ENCODE peak calls at places on chromosomes 1 and 21, in five cellular contexts. One of them, this sample, is unnamed.

GRCh38 chr1:85224734-85225623 is 24.2 kb upstream of the SYDE2 start:
- DNase-seq in T-helper 9 cell: no peak
- DNase-seq in iPS-NIHi11: peak; percentile 60
- DNase-seq in Caki2: no peak
- DNase-seq in ureter: peak; percentile 70
- DNase-seq in this sample: peak; percentile 96

GRCh38 chr1:226761322-226761721 is 22.2 kb upstream of the ITPKB start:
- DNase-seq in T-helper 9 cell: no peak
- DNase-seq in iPS-NIHi11: no peak
- DNase-seq in Caki2: no peak
- DNase-seq in ureter: no peak
- DNase-seq in this sample: no peak

GRCh38 chr1:155801149-155801548 is 55.9 kb downstream of the GON4L start:
- DNase-seq in T-helper 9 cell: no peak
- DNase-seq in iPS-NIHi11: no peak
- DNase-seq in Caki2: no peak
- DNase-seq in ureter: no peak
- DNase-seq in this sample: no peak

GRCh38 chr1:110617589-110617988 is 11.4 kb upstream of the KCNA2 start:
- DNase-seq in T-helper 9 cell: no peak
- DNase-seq in iPS-NIHi11: no peak
- DNase-seq in Caki2: no peak
- DNase-seq in ureter: no peak
- DNase-seq in this sample: peak; percentile 29

GRCh38 chr1:172141351-172142000 is 279.0 kb upstream of the C1orf105 start:
- DNase-seq in T-helper 9 cell: no peak
- DNase-seq in iPS-NIHi11: no peak
- DNase-seq in Caki2: no peak
- DNase-seq in ureter: no peak
- DNase-seq in this sample: no peak

GRCh38 chr1:226274138-226274537 is 34.8 kb downstream of the LIN9 start:
- DNase-seq in T-helper 9 cell: no peak
- DNase-seq in iPS-NIHi11: no peak
- DNase-seq in Caki2: no peak
- DNase-seq in ureter: no peak
- DNase-seq in this sample: no peak

GRCh38 chr1:119984771-119985170 is 84.7 kb downstream of the NOTCH2 start:
- DNase-seq in T-helper 9 cell: no peak
- DNase-seq in iPS-NIHi11: no peak
- DNase-seq in Caki2: no peak
- DNase-seq in ureter: no peak
- DNase-seq in this sample: no peak

GRCh38 chr1:9413877-9414213 is 121.2 kb downstream of the SPSB1 start:
- DNase-seq in T-helper 9 cell: no peak
- DNase-seq in iPS-NIHi11: no peak
- DNase-seq in Caki2: no peak
- DNase-seq in ureter: no peak
- DNase-seq in this sample: peak; percentile 62

GRCh38 chr1:55632058-55632457 is 416.9 kb upstream of the USP24 start:
- DNase-seq in T-helper 9 cell: no peak
- DNase-seq in iPS-NIHi11: no peak
- DNase-seq in Caki2: no peak
- DNase-seq in ureter: no peak
- DNase-seq in this sample: no peak

GRCh38 chr1:64033667-64034215 is 169.7 kb upstream of the UBE2U start:
- DNase-seq in T-helper 9 cell: no peak
- DNase-seq in iPS-NIHi11: no peak
- DNase-seq in Caki2: no peak
- DNase-seq in ureter: no peak
- DNase-seq in this sample: no peak

GRCh38 chr1:38190978-38191377 is 144.4 kb upstream of the POU3F1 start:
- DNase-seq in T-helper 9 cell: no peak
- DNase-seq in iPS-NIHi11: no peak
- DNase-seq in Caki2: no peak
- DNase-seq in ureter: no peak
- DNase-seq in this sample: no peak

GRCh38 chr1:224651188-224651587 is 35.1 kb downstream of the CNIH3 start:
- DNase-seq in T-helper 9 cell: no peak
- DNase-seq in iPS-NIHi11: no peak
- DNase-seq in Caki2: no peak
- DNase-seq in ureter: no peak
- DNase-seq in this sample: no peak

GRCh38 chr1:180217021-180217420 is 13.0 kb upstream of the LHX4 start:
- DNase-seq in T-helper 9 cell: no peak
- DNase-seq in iPS-NIHi11: no peak
- DNase-seq in Caki2: no peak
- DNase-seq in ureter: no peak
- DNase-seq in this sample: peak; percentile 27

GRCh38 chr1:205246426-205247119 is 18.8 kb downstream of the TMCC2 start:
- DNase-seq in T-helper 9 cell: no peak
- DNase-seq in iPS-NIHi11: no peak
- DNase-seq in Caki2: no peak
- DNase-seq in ureter: no peak
- DNase-seq in this sample: peak; percentile 50

GRCh38 chr1:228100822-228101613 is 2.1 kb downstream of the C1orf35 start:
- DNase-seq in T-helper 9 cell: no peak
- DNase-seq in iPS-NIHi11: no peak
- DNase-seq in Caki2: no peak
- DNase-seq in ureter: peak; percentile 42
- DNase-seq in this sample: no peak

GRCh38 chr1:49297783-49298182 is 521.1 kb upstream of the BEND5 start:
- DNase-seq in T-helper 9 cell: no peak
- DNase-seq in iPS-NIHi11: no peak
- DNase-seq in Caki2: no peak
- DNase-seq in ureter: no peak
- DNase-seq in this sample: peak; percentile 44

GRCh38 chr21:36602735-36603134 is 96.2 kb upstream of the SIM2 start:
- DNase-seq in T-helper 9 cell: no peak
- DNase-seq in iPS-NIHi11: no peak
- DNase-seq in Caki2: no peak
- DNase-seq in ureter: no peak
- DNase-seq in this sample: no peak

GRCh38 chr1:184890539-184890973 is 83.8 kb downstream of the NIBAN1 start:
- DNase-seq in T-helper 9 cell: peak; percentile 31
- DNase-seq in iPS-NIHi11: no peak
- DNase-seq in Caki2: peak; percentile 48
- DNase-seq in ureter: no peak
- DNase-seq in this sample: no peak

GRCh38 chr1:159917533-159917932 is 7.8 kb downstream of the TAGLN2 start:
- DNase-seq in T-helper 9 cell: no peak
- DNase-seq in iPS-NIHi11: no peak
- DNase-seq in Caki2: no peak
- DNase-seq in ureter: no peak
- DNase-seq in this sample: no peak

GRCh38 chr1:48761411-48761810 is 15.3 kb downstream of the BEND5 start:
- DNase-seq in T-helper 9 cell: no peak
- DNase-seq in iPS-NIHi11: no peak
- DNase-seq in Caki2: no peak
- DNase-seq in ureter: no peak
- DNase-seq in this sample: no peak

GRCh38 chr1:25700124-25700523 is 83.5 kb downstream of the MAN1C1 start:
- DNase-seq in T-helper 9 cell: no peak
- DNase-seq in iPS-NIHi11: no peak
- DNase-seq in Caki2: no peak
- DNase-seq in ureter: peak; percentile 73
- DNase-seq in this sample: no peak

GRCh38 chr1:209741198-209741597 is 14.7 kb upstream of the TRAF3IP3 start:
- DNase-seq in T-helper 9 cell: no peak
- DNase-seq in iPS-NIHi11: no peak
- DNase-seq in Caki2: no peak
- DNase-seq in ureter: no peak
- DNase-seq in this sample: no peak

GRCh38 chr1:153678519-153679336 is at the start of gene NPR1:
- DNase-seq in T-helper 9 cell: peak; percentile 16
- DNase-seq in iPS-NIHi11: peak; percentile 77
- DNase-seq in Caki2: no peak
- DNase-seq in ureter: peak; percentile 63
- DNase-seq in this sample: no peak

GRCh38 chr1:206503591-206504362 is 3.6 kb upstream of the RASSF5 start:
- DNase-seq in T-helper 9 cell: no peak
- DNase-seq in iPS-NIHi11: no peak
- DNase-seq in Caki2: peak; percentile 93
- DNase-seq in ureter: peak; percentile 69
- DNase-seq in this sample: no peak

This sample was measured in islet precursor cell.